ENCODE peak calls at places on chromosomes 4 and X, in nine cellular contexts. G is NCI-H2081 treated with DMSO at 0.1 percent for 48 hours; Q is NCI-H460; Y is GM23248; T is effector CD4-positive, alpha-beta T cell; R is naive B cell; O is GM10248; P is HS-5; I is fibroblast of mammary gland. C is an unnamed sample.

GRCh38 chr4:54527532-54527931 is 130.2 kb upstream of the KIT start:
- DNase-seq in G (no peak), Q (no peak), Y (no peak), T (no peak), R (no peak), O (no peak), P (no peak), I (no peak), C (no peak)

GRCh38 chr4:140326395-140326993 is 47.0 kb upstream of the SCOC start:
- DNase-seq in G (peak), Q (peak), Y (peak), T (no peak), R (no peak), O (no peak), P (peak), I (peak), C (peak)

GRCh38 chrX:46754450-46755075 is 4.4 kb downstream of the SLC9A7 start:
- DNase-seq in G (no peak), Q (no peak), Y (no peak), T (no peak), R (peak), O (no peak), P (no peak), I (no peak), C (no peak)

GRCh38 chr4:8736083-8736825 is 135.4 kb downstream of the HMX1 start:
- DNase-seq in G (no peak), Q (no peak), Y (no peak), T (no peak), R (no peak), O (no peak), P (peak), I (no peak), C (no peak)

GRCh38 chr4:142350886-142351285 is 495.2 kb downstream of the INPP4B start:
- DNase-seq in G (peak), Q (peak), Y (peak), T (no peak), R (no peak), O (no peak), P (no peak), I (no peak), C (no peak)

GRCh38 chr4:90137545-90137944 is 10.4 kb downstream of the CCSER1 start:
- DNase-seq in G (no peak), Q (peak), Y (no peak), T (no peak), R (no peak), O (no peak), P (no peak), I (no peak), C (no peak)

GRCh38 chr4:21768349-21769310 is 179.9 kb downstream of the KCNIP4 start:
- DNase-seq in G (peak), Q (peak), Y (peak), T (no peak), R (no peak), O (peak), P (no peak), I (peak), C (no peak)

GRCh38 chr4:185201983-185202962 is 1.5 kb downstream of the CFAP97 start:
- DNase-seq in G (no peak), Q (no peak), Y (peak), T (peak), R (no peak), O (no peak), P (no peak), I (peak), C (no peak)

GRCh38 chr4:4637710-4638109 is 95.9 kb upstream of the STX18 start:
- DNase-seq in G (no peak), Q (no peak), Y (no peak), T (no peak), R (no peak), O (peak), P (no peak), I (no peak), C (no peak)

GRCh38 chr4:16897991-16898827 is at the start of gene LDB2:
- DNase-seq in G (no peak), Q (no peak), Y (peak), T (no peak), R (no peak), O (no peak), P (no peak), I (peak), C (no peak)

GRCh38 chrX:31232506-31232905 is 160.7 kb upstream of the FTHL17 start:
- DNase-seq in G (no peak), Q (no peak), Y (no peak), T (no peak), R (no peak), O (no peak), P (no peak), I (no peak), C (no peak)

GRCh38 chr4:166875821-166876220 is 358.5 kb downstream of the SPOCK3 start:
- DNase-seq in G (no peak), Q (no peak), Y (no peak), T (no peak), R (no peak), O (no peak), P (no peak), I (no peak), C (no peak)

GRCh38 chrX:118181030-118181429 is 64.4 kb upstream of the KLHL13 start:
- DNase-seq in G (no peak), Q (no peak), Y (peak), T (no peak), R (no peak), O (no peak), P (no peak), I (peak), C (peak)

GRCh38 chr4:163895369-163896005 is 401.0 kb downstream of the TMA16 start:
- DNase-seq in G (no peak), Q (no peak), Y (no peak), T (no peak), R (no peak), O (no peak), P (no peak), I (no peak), C (no peak)

GRCh38 chr4:4302416-4302815 is 12.4 kb downstream of the ZBTB49 start:
- DNase-seq in G (no peak), Q (no peak), Y (no peak), T (no peak), R (no peak), O (no peak), P (no peak), I (no peak), C (no peak)

GRCh38 chr4:1325176-1325480 is 21.9 kb upstream of the UVSSA start:
- DNase-seq in G (no peak), Q (no peak), Y (no peak), T (no peak), R (no peak), O (no peak), P (no peak), I (no peak), C (no peak)

GRCh38 chr4:141179474-141180026 is 41.1 kb upstream of the ZNF330 start:
- DNase-seq in G (no peak), Q (no peak), Y (no peak), T (no peak), R (no peak), O (no peak), P (no peak), I (no peak), C (no peak)